ENCODE peak calls at places on chromosomes 2 and 18, in six cellular contexts. V, L, Y, H, Z and D are unnamed samples.

GRCh38 chr18:28208712-28209265 is 31.9 kb upstream of the CDH2 start:
- DNase-seq in L (no peak), V (no peak), Y (no peak), H (no peak), Z (no peak), D (no peak)

GRCh38 chr18:26717123-26717522 is 148.4 kb downstream of the AQP4 start:
- DNase-seq in H (no peak), V (no peak), Y (no peak), L (no peak), Z (no peak), D (no peak)

GRCh38 chr2:109265369-109265768 is 136.4 kb downstream of the SH3RF3 start:
- DNase-seq in Y (no peak), L (no peak), Z (no peak), V (no peak), H (no peak), D (no peak)

GRCh38 chr2:38702413-38702812 is 36.5 kb downstream of the GALM start:
- DNase-seq in H (peak), V (no peak), Z (no peak), Y (peak), L (no peak), D (no peak)

GRCh38 chr2:28134262-28134812 is 243.8 kb downstream of the BABAM2 start:
- DNase-seq in L (peak), Z (peak), Y (no peak), H (peak), V (no peak), D (peak)

GRCh38 chr2:223197046-223197445 is 145.1 kb downstream of the KCNE4 start:
- DNase-seq in Y (peak), V (no peak), Z (peak), L (no peak), H (no peak), D (no peak)

GRCh38 chr2:235460548-235461047 is 33.2 kb upstream of the AGAP1 start:
- DNase-seq in L (no peak), H (no peak), Z (no peak), V (no peak), Y (no peak), D (no peak)

GRCh38 chr2:212495076-212495475 is 43.5 kb downstream of the ERBB4 start:
- DNase-seq in Z (no peak), L (no peak), H (no peak), Y (no peak), V (no peak), D (no peak)

GRCh38 chr18:24014062-24014985 is at the start of gene TTC39C:
- DNase-seq in H (peak), L (peak), Z (peak), Y (peak), V (peak), D (peak)

GRCh38 chr2:240255165-240255491 is 114.7 kb upstream of the OTOS start:
- DNase-seq in V (no peak), Z (no peak), H (no peak), Y (no peak), L (no peak), D (peak)

GRCh38 chr2:64692401-64692800 is 38.7 kb upstream of the SERTAD2 start:
- DNase-seq in L (no peak), V (no peak), Z (no peak), H (peak), Y (peak), D (no peak)

GRCh38 chr2:109330056-109330455 is 201.1 kb downstream of the SH3RF3 start:
- DNase-seq in H (peak), V (no peak), Z (no peak), Y (peak), L (no peak), D (no peak)

GRCh38 chr2:116074161-116074560 is 1631.7 kb downstream of the DPP10 start:
- DNase-seq in H (no peak), Z (no peak), V (no peak), Y (no peak), L (no peak), D (no peak)

GRCh38 chr2:209426432-209426831 is 2.6 kb downstream of the MAP2 start:
- DNase-seq in H (peak), V (no peak), Y (peak), Z (no peak), L (peak), D (peak)

GRCh38 chr2:137050949-137051348 is 285.6 kb downstream of the THSD7B start:
- DNase-seq in L (no peak), V (no peak), Y (peak), Z (no peak), H (peak), D (no peak)

GRCh38 chr2:237885931-237886701 is 26.7 kb downstream of the RAMP1 start:
- DNase-seq in L (peak), V (no peak), Z (peak), Y (peak), H (no peak), D (no peak)

GRCh38 chr18:76823166-76823539 is 796 bp downstream of the ZNF236 start:
- DNase-seq in Y (no peak), L (no peak), V (no peak), H (no peak), Z (peak), D (no peak)

DNA sequence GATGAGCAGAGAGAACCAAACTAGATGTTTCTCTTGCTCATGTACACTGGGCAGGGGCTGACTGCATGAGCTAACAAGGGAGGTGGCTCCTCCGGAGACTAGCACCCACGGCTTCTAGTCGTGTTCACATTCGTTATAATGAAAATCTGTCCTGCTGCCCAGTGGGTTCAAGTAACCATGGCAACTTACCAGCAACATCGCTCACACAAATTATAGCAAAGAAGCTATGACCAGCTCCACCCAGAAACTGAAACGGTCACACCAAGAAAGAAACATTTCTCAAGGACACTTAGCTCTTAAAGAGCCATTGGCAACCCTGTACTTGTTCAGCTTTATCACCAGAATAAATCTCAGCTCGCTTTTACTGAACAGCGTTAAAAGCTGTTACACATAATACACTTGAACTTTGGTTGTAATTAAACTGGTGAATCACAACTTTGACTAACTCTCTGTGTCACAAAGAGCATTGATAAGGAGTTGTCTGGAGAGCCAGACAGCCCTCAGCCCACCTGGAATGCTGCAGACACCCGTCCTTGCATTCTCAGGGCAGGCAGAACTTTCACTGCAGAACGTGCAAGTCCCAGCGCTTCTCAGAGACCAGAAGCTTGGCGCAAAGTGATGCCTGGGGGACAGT is 141.2 kb downstream of the PID1 start:
- DNase-seq in Y (peak), H (peak), L (no peak), Z (no peak), V (no peak), D (peak)
- H3K4me3 ChIP-seq in Y (no peak), H (no peak), L (no peak), Z (no peak), V (no peak), D (no peak)

DNA sequence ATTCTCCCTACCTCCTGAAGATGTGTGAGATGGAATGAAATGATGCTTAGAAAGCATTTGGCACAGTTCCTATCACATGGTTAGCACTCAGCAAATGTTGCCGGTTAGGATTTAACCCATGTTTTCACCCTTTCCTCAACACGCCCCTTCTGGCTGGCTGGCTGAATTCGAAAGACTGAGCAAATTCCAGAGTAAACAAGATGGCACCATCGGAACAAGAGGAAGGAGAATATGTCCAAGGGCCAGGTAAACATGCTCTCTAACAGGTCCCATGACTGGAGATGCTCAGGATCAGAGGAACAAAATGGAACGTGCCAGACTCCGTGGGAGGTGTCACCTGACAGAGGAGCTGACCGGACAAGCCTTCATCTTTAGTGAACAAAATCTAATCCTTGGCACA is 145.6 kb downstream of the ANKRD44 start:
- DNase-seq in Z (no peak), V (no peak), L (no peak), H (no peak), Y (peak), D (no peak)
- H3K4me3 ChIP-seq in Z (no peak), V (no peak), L (no peak), H (no peak), Y (no peak), D (no peak)

GRCh38 chr18:36897253-36897652 is 68.3 kb downstream of the KIAA1328 start:
- DNase-seq in L (no peak), Z (no peak), H (no peak), Y (no peak), V (no peak), D (no peak)
- H3K4me3 ChIP-seq in L (no peak), Z (no peak), H (no peak), Y (no peak), V (no peak), D (no peak)

DNA sequence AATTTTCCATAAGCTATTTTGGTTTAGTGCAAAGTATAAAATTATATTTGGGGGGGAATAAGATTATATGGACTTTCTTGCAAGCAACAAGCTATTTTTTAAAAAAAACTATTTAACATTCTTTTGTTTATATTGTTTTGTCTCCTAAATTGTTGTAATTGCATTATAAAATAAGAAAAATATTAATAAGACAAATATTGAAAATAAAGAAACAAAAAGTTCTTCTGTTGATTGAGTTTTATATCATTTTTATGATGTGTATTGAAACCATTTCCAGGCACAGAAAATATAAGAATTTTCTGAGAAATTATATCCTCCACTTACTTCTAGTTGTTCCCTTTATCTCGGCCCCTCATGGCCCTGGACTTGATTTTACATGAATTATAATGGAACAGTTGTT is 3.7 kb downstream of the CCL20 start:
- DNase-seq in Z (no peak), H (no peak), V (no peak), Y (no peak), L (no peak), D (no peak)
- H3K4me3 ChIP-seq in Z (no peak), H (peak), V (no peak), Y (peak), L (no peak), D (no peak)

GRCh38 chr18:9105420-9105819 is 2.9 kb downstream of the NDUFV2 start:
- DNase-seq in H (no peak), Z (no peak), V (no peak), L (no peak), Y (no peak), D (no peak)
- H3K4me3 ChIP-seq in H (peak), Z (no peak), V (peak), L (no peak), Y (peak), D (no peak)

GRCh38 chr18:12879840-12880531 is 4.1 kb downstream of the PTPN2 start:
- DNase-seq in Y (no peak), H (no peak), Z (no peak), V (no peak), L (peak), D (peak)
- H3K4me3 ChIP-seq in Y (no peak), H (no peak), Z (no peak), V (no peak), L (no peak), D (no peak)